ENCODE peak calls at places on chromosomes 3 and 15, in nine cellular contexts. U, T, K, P, F, C, N, G and R are unnamed samples. For H3K4me1, the result is how much of the 10 kb centered on the place peaks cover.

GRCh38 chr3:107798381-107798780 is 275.6 kb downstream of the BBX start:
- DNase-seq in K (no peak), G (no peak), N (peak), T (no peak), C (no peak), P (peak), U (no peak), F (no peak), R (no peak)

GRCh38 chr3:172279191-172279640 is 169.0 kb downstream of the GHSR start:
- DNase-seq in C (no peak), K (no peak), P (no peak), T (no peak), G (no peak), U (no peak), F (no peak), N (no peak), R (no peak)

GRCh38 chr3:136070334-136070733 is 104.8 kb downstream of the PPP2R3A start:
- DNase-seq in F (no peak), K (peak), U (no peak), C (no peak), N (no peak), P (peak), T (no peak), G (no peak), R (no peak)

GRCh38 chr3:23921052-23921511 is 4.2 kb downstream of the RPL15 start:
- DNase-seq in U (no peak), T (no peak), P (no peak), N (no peak), F (no peak), C (no peak), K (no peak), G (no peak), R (no peak)

GRCh38 chr3:135215516-135215915 is 420.5 kb downstream of the EPHB1 start:
- DNase-seq in N (no peak), P (no peak), U (no peak), K (no peak), G (no peak), F (no peak), C (no peak), T (no peak), R (no peak)

GRCh38 chr3:48435774-48436476 is 4.0 kb downstream of the CCDC51 start:
- DNase-seq in P (peak), N (peak), K (peak), C (peak), U (peak), T (peak), F (peak), G (peak), R (peak)

GRCh38 chr3:4741106-4741403 is 238.2 kb upstream of the BHLHE40 start:
- DNase-seq in U (no peak), G (no peak), K (no peak), C (no peak), P (no peak), T (no peak), F (no peak), N (no peak), R (no peak)

GRCh38 chr3:177596822-177597271 is 399.6 kb upstream of the TBL1XR1 start:
- DNase-seq in U (no peak), K (no peak), N (no peak), P (peak), C (no peak), T (no peak), G (no peak), F (no peak), R (no peak)

GRCh38 chr3:153599685-153600084 is 437.7 kb downstream of the RAP2B start:
- DNase-seq in T (no peak), G (no peak), U (peak), F (peak), P (peak), C (no peak), K (peak), N (peak), R (peak)

GRCh38 chr3:153331676-153332075 is 169.7 kb downstream of the RAP2B start:
- DNase-seq in T (no peak), K (no peak), G (no peak), N (no peak), P (no peak), C (no peak), F (no peak), U (no peak), R (no peak)

GRCh38 chr3:158420654-158421396 is 150.2 kb upstream of the MLF1 start:
- DNase-seq in P (peak), F (no peak), N (no peak), T (no peak), C (no peak), G (no peak), K (peak), U (no peak), R (no peak)

GRCh38 chr15:41331281-41331680 is 1.1 kb downstream of the OIP5 start:
- DNase-seq in C (no peak), N (no peak), T (no peak), K (no peak), U (no peak), P (no peak), F (no peak), G (no peak), R (no peak)

GRCh38 chr3:105359098-105359762 is 7.5 kb upstream of the ALCAM start:
- DNase-seq in F (no peak), K (peak), C (no peak), G (no peak), N (peak), P (peak), U (no peak), T (no peak), R (no peak)

GRCh38 chr15:22839046-22839705 is 710 bp downstream of the NIPA2 start:
- DNase-seq in T (no peak), G (no peak), N (peak), P (peak), K (no peak), U (no peak), C (no peak), F (peak), R (no peak)

GRCh38 chr3:113034011-113034410 is 43.2 kb downstream of the GTPBP8 start:
- DNase-seq in U (no peak), T (no peak), G (no peak), F (no peak), P (peak), C (no peak), K (peak), N (no peak), R (no peak)

DNA sequence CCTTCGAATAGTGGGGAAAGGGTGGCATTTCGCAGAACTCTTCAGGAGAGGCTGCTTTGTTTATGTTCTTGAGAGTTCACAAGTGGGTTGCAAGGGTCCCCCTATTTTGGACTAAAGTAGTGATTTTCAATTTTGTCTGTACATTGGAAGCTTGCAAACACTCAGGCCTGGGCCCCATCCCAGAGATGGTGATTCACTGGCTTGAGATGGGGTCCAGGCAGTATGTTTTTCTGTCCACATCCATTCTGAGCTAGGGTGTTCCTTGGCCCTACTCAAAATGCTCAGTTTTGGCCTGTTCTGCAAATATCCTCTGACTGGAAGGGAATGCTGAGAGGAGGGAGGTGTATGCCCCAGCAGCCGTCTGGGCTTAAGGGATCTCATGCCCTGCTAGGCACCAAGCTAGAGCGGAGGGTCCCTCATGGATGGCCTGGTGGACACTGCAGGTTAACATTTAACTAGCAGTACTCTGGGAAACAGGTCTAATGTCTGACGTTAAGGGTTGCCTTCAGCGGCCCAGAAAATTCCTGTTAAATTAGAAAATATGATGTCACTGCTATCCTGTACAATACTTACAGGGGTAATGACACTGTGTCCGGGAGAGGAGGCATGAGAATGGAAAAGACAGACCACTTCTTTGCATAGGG is 181.4 kb downstream of the OPA1 start:
- DNase-seq in N (no peak), U (no peak), F (no peak), T (no peak), G (no peak), K (no peak), P (no peak), C (no peak), R (no peak)
- H3K4me3 ChIP-seq in N (no peak), U (no peak), F (no peak), T (no peak), G (no peak), K (no peak), P (no peak), C (no peak), R (no peak)

GRCh38 chr15:70092462-70092850 is 5.3 kb downstream of the TLE3 start:
- DNase-seq in C (no peak), N (no peak), P (peak), G (no peak), K (peak), U (no peak), F (no peak), T (no peak), R (no peak)
- H3K4me1 ChIP-seq in C (half or more), N (under half), P (under half), G (half or more), K (under half), U (half or more), F (under half), T (half or more), R (under half)

DNA sequence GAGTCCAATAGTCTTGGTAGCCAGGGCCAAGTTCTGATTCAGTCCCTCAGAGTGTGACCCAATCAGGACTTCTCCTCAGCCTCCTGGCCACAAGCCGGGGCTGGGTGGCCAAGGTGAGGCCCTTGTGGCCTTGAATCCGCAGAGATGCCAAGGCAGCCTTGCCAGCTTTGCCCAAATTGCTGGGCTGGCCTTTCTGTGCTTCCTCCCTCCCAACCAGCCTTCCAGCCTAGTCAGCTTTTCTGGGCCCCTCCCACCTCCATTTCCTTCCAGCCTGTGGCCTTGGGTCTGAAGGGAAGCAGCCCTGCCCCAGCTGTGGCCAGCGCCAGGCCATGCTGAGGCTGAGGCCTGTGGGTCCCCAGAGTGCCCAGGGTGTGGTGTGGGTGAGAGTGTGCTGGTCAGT is 34.3 kb upstream of the ANKDD1A start:
- DNase-seq in K (peak), F (peak), T (peak), G (no peak), U (peak), N (peak), P (peak), C (peak), R (peak)
- H3K4me3 ChIP-seq in K (no peak), F (no peak), T (no peak), G (no peak), U (no peak), N (no peak), P (no peak), C (no peak), R (no peak)

GRCh38 chr15:64500695-64501395 is 40.5 kb downstream of the ZNF609 start:
- DNase-seq in C (no peak), T (no peak), F (no peak), G (no peak), N (no peak), K (no peak), U (no peak), P (no peak), R (no peak)

GRCh38 chr15:64503197-64503596 is 42.8 kb downstream of the ZNF609 start:
- DNase-seq in P (peak), N (peak), G (no peak), C (no peak), U (no peak), T (no peak), F (no peak), K (peak), R (no peak)

GRCh38 chr15:64501396-64501716 is 41.0 kb downstream of the ZNF609 start:
- DNase-seq in F (no peak), T (no peak), G (no peak), N (no peak), K (no peak), C (no peak), P (no peak), U (no peak), R (no peak)

GRCh38 chr15:64503640-64504039 is 43.3 kb downstream of the ZNF609 start:
- DNase-seq in F (peak), C (no peak), K (no peak), G (no peak), N (peak), P (no peak), U (no peak), T (no peak), R (no peak)

GRCh38 chr15:64502537-64502936 is 42.2 kb downstream of the ZNF609 start:
- DNase-seq in U (no peak), N (no peak), T (no peak), G (no peak), C (no peak), K (no peak), P (no peak), F (no peak), R (no peak)
- H3K4me1 ChIP-seq in U (under half), N (under half), T (half or more), G (half or more), C (under half), K (under half), P (under half), F (under half), R (under half)

DNA sequence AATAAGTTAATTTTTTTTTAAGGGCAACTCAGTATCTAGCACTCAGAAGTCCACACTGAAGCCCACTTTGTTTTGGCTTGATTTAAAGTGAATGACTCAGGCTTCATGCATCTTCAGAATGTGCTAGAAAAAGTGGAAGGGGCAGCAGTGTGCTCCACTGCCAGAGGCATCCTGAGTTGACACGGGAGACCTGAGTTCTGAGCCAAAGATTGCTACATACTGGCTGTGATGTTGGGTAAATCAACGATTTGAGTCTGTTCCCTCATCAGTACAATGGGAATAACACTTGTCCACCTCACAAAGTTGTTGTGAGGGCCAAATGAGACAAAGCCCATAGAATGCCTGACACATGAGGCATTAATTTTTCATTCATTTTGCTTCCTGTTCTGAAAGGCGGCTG is 19.0 kb downstream of the TMEM43 start:
- DNase-seq in U (no peak), F (no peak), N (peak), T (no peak), G (no peak), C (peak), P (peak), K (peak), R (peak)
- H3K4me3 ChIP-seq in U (no peak), F (no peak), N (no peak), T (peak), G (peak), C (peak), P (no peak), K (peak), R (no peak)

GRCh38 chr3:59265566-59265965 is 215.7 kb upstream of the CFAP20DC start:
- DNase-seq in T (no peak), C (no peak), K (no peak), U (no peak), P (no peak), N (no peak), F (peak), G (no peak), R (no peak)

GRCh38 chr3:59261009-59261408 is 211.2 kb upstream of the CFAP20DC start:
- DNase-seq in U (no peak), C (no peak), K (no peak), N (no peak), P (no peak), T (no peak), F (no peak), G (no peak), R (no peak)

GRCh38 chr3:59264366-59264765 is 214.5 kb upstream of the CFAP20DC start:
- DNase-seq in F (no peak), P (no peak), G (no peak), T (no peak), U (no peak), K (no peak), N (no peak), C (no peak), R (no peak)

GRCh38 chr3:59263152-59263551 is 213.3 kb upstream of the CFAP20DC start:
- DNase-seq in T (no peak), K (no peak), G (no peak), N (no peak), C (no peak), U (no peak), P (no peak), F (no peak), R (no peak)

GRCh38 chr3:59262076-59262498 is 212.3 kb upstream of the CFAP20DC start:
- DNase-seq in F (no peak), G (no peak), C (no peak), N (no peak), T (no peak), U (no peak), P (no peak), K (no peak), R (no peak)
- H3K4me1 ChIP-seq in F (under half), G (under half), C (under half), N (under half), T (under half), U (under half), P (under half), K (under half), R (under half)

GRCh38 chr15:43516801-43517353 is 531 bp upstream of the MAP1A start:
- DNase-seq in N (no peak), K (peak), P (peak), G (no peak), T (no peak), C (no peak), F (no peak), U (no peak), R (no peak)

GRCh38 chr15:43516185-43516584 is 1.2 kb upstream of the MAP1A start:
- DNase-seq in C (peak), G (no peak), F (no peak), T (no peak), U (peak), K (peak), N (no peak), P (peak), R (peak)

GRCh38 chr15:43518073-43518761 is 809 bp downstream of the MAP1A start:
- DNase-seq in C (peak), N (peak), U (no peak), T (no peak), K (peak), F (no peak), G (no peak), P (peak), R (no peak)

GRCh38 chr15:43519207-43519606 is 1.8 kb downstream of the MAP1A start:
- DNase-seq in P (no peak), C (no peak), F (no peak), K (no peak), G (no peak), T (no peak), N (no peak), U (no peak), R (no peak)

DNA sequence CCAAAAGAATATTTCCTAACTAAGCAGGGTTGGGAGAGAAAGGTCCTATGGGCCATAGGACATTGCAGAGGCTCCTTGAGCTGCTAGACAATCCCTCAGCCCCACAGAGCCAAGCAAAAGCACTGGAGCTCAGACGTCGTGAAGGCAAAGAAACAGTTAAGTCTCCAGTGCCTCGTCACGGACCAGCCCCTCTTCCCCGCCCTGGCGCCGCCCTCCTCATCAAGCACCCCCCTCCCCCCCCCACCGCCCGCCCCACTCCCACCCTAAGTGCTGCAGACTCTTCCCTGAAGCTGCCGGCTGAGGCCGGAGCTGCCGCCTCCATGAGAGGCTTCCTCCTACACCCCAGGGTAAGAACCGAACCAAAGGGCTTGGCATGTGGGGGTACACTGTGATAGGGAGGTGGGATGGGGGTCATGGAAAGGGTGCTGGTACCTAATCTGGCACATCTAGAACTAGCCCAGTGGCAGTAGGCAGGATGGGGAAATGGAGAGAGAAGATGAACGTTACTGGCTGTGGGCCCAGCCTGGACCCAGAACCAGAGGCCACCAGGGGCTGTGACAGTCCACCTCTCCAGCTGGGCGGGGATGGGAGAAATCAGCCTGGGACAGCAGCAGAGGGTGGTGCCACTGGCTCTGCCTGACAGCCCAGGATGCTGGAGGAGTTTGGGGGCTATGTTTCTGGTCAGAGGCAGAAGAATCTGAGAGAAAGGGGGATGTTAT is at the start of gene MAP1A:
- DNase-seq in C (peak), N (no peak), P (peak), U (peak), K (peak), G (no peak), F (no peak), T (no peak), R (peak)
- H3K4me3 ChIP-seq in C (peak), N (peak), P (peak), U (peak), K (peak), G (no peak), F (no peak), T (peak), R (peak)

GRCh38 chr3:64140651-64141050 is 84.6 kb downstream of the PRICKLE2 start:
- DNase-seq in U (no peak), K (peak), C (no peak), T (no peak), F (no peak), P (no peak), N (no peak), G (no peak), R (no peak)
- H3K4me1 ChIP-seq in U (under half), K (under half), C (under half), T (under half), F (under half), P (under half), N (under half), G (under half), R (under half)

GRCh38 chr3:45026957-45027356 is 854 bp downstream of the CLEC3B start:
- DNase-seq in P (peak), G (no peak), T (peak), U (peak), K (peak), N (no peak), C (peak), F (no peak), R (peak)
- H3K4me3 ChIP-seq in P (no peak), G (no peak), T (peak), U (peak), K (no peak), N (no peak), C (peak), F (no peak), R (peak)

DNA sequence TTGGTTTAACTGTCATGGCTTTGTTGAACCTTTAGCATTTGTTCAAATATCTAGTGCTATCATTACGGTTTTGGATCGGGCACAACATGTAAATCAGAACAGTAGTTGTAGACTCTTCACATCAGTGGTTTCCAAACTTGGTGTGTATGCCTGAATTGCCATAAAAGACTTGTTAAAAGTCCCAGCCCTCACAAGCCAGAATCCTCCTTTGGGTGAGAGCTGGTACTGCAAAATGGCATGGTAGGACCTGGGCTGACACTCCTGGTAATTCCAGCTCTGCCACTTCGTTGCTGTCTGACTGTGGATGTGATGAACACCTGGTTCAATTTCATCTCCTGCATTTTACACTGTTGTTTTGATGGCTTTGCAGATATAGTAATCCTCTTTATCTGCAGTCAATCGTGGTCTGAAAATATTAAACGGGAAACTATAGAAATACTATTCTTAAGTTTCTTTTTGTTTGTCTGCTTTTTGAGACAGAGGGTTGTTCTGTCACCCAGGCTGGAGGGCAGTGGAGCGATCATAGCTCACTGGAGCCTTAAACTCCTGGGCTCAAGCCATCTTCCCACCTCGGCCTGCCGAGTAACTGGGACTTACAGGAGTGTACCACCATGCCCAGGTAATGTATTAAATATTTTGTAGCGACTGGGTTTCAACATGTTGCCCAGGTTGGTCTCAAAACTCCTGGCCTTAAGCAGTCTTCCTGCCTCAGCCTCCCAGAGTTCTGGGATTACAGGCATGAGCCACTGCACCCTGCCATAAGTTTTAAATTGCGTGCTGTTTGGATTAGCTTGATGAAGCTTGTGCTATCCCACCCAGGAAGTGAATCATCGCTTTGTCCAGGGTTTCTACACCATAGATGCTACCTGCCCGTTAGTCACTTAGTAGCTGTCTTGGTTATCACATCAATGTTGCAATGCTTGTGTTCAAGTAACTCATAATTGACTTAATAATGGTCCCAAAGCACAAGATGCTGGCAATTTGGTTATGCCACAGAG is 61.6 kb downstream of the RAB7A start:
- DNase-seq in P (peak), K (no peak), C (no peak), U (no peak), T (no peak), N (no peak), F (peak), G (peak), R (no peak)
- H3K4me1 ChIP-seq in P (under half), K (under half), C (half or more), U (half or more), T (half or more), N (under half), F (under half), G (half or more), R (under half)